ENCODE peak calls at places on chromosomes 13 and 19, in six cellular contexts. One of them, this sample, is unnamed.

GRCh38 chr13:51585696-51586095 is 1.4 kb downstream of the WDFY2 start:
- DNase-seq in astrocyte: peak; percentile 55
- DNase-seq in GM23338: no peak
- DNase-seq in Karpas-422: peak; percentile 46
- DNase-seq in endothelial cell of umbilical vein: no peak
- DNase-seq in neural progenitor cell: no peak
- DNase-seq in this sample: peak; percentile 72

GRCh38 chr13:21365574-21365973 is 93.5 kb downstream of the ZDHHC20 start:
- DNase-seq in neural progenitor cell: no peak
- DNase-seq in endothelial cell of umbilical vein: no peak
- DNase-seq in Karpas-422: no peak
- DNase-seq in GM23338: no peak
- DNase-seq in astrocyte: no peak
- DNase-seq in this sample: no peak

GRCh38 chr19:35908977-35909683 is 1.0 kb upstream of the TYROBP start:
- DNase-seq in neural progenitor cell: no peak
- DNase-seq in endothelial cell of umbilical vein: no peak
- DNase-seq in astrocyte: no peak
- DNase-seq in GM23338: no peak
- DNase-seq in Karpas-422: peak; percentile 69
- DNase-seq in this sample: no peak

GRCh38 chr19:996051-996838 is 4.0 kb upstream of the GRIN3B start:
- DNase-seq in endothelial cell of umbilical vein: peak; percentile 35
- DNase-seq in neural progenitor cell: peak; percentile 62
- DNase-seq in Karpas-422: peak; percentile 66
- DNase-seq in GM23338: peak; percentile 75
- DNase-seq in astrocyte: peak; percentile 55
- DNase-seq in this sample: peak; percentile 58

GRCh38 chr13:29934531-29935308 is 84.3 kb upstream of the UBL3 start:
- DNase-seq in GM23338: no peak
- DNase-seq in Karpas-422: no peak
- DNase-seq in astrocyte: no peak
- DNase-seq in neural progenitor cell: no peak
- DNase-seq in endothelial cell of umbilical vein: no peak
- DNase-seq in this sample: no peak

GRCh38 chr19:48348039-48348438 is 15.7 kb downstream of the TMEM143 start:
- DNase-seq in astrocyte: no peak
- DNase-seq in neural progenitor cell: no peak
- DNase-seq in Karpas-422: no peak
- DNase-seq in GM23338: no peak
- DNase-seq in endothelial cell of umbilical vein: peak; percentile 39
- DNase-seq in this sample: no peak

GRCh38 chr13:41496420-41497234 is 39.3 kb downstream of the RGCC start:
- DNase-seq in astrocyte: peak; percentile 72
- DNase-seq in GM23338: no peak
- DNase-seq in Karpas-422: no peak
- DNase-seq in neural progenitor cell: no peak
- DNase-seq in endothelial cell of umbilical vein: no peak
- DNase-seq in this sample: no peak

GRCh38 chr19:6087074-6087506 is 23.2 kb downstream of the RFX2 start:
- DNase-seq in Karpas-422: no peak
- DNase-seq in endothelial cell of umbilical vein: no peak
- DNase-seq in astrocyte: no peak
- DNase-seq in GM23338: peak; percentile 18
- DNase-seq in neural progenitor cell: peak; percentile 86
- DNase-seq in this sample: no peak

GRCh38 chr19:3325451-3325850 is 40.9 kb upstream of the NFIC start:
- DNase-seq in endothelial cell of umbilical vein: no peak
- DNase-seq in Karpas-422: no peak
- DNase-seq in neural progenitor cell: no peak
- DNase-seq in astrocyte: no peak
- DNase-seq in GM23338: no peak
- DNase-seq in this sample: no peak

GRCh38 chr13:30394798-30395191 is 27.5 kb upstream of the UBE2L5 start:
- DNase-seq in GM23338: no peak
- DNase-seq in endothelial cell of umbilical vein: peak; percentile 42
- DNase-seq in astrocyte: no peak
- DNase-seq in Karpas-422: peak; percentile 64
- DNase-seq in neural progenitor cell: no peak
- DNase-seq in this sample: peak; percentile 16

DNA sequence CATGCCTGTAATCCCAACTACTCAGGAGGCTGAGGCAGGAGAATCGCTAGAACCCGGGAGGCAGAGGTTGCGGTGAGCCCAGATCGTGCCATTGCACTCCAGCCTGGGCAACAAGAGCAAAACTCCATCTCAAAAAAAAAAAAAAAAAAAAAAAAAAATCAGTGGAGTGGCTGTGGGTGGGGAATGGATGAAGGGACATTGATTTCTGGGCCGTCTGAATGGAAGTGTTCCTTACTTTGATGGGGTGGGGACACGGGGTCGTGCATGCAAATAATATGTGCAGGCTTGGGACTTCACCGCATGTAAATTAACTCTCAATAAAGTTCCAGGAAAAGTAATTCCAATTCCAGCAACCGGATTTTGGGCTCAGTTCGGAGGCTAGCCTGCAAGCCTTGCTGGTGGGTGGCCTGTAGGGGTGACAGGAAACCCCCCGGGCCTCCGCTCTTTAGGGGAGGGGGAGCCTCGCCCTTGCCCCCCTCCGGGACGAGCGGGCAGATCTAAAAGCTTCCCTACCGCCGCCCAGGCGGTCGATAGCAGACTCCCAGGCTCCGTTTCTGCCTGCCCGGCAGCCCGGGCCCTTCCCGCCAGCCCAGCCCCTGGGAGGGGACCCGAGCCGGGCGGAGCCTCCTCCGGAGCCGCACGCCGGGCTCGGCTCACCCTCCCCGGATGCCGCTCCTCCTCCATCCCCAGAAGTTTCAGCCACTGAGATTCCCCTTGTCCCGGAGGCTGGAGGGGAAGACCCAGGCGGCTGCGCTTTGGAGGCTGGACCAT is 48.0 kb upstream of the ADGRE5 start:
- DNase-seq in Karpas-422: no peak
- DNase-seq in GM23338: peak; percentile 70
- DNase-seq in neural progenitor cell: peak; percentile 59
- DNase-seq in endothelial cell of umbilical vein: no peak
- DNase-seq in astrocyte: no peak
- DNase-seq in this sample: no peak
- H3K4me3 ChIP-seq in Karpas-422: no peak overlapping the region
- H3K4me3 ChIP-seq in GM23338: peak overlapping the region; percentile 62
- H3K4me3 ChIP-seq in neural progenitor cell: peak overlapping the region; percentile 37
- H3K4me3 ChIP-seq in endothelial cell of umbilical vein: no peak overlapping the region
- H3K4me3 ChIP-seq in astrocyte: no peak overlapping the region
- H3K4me3 ChIP-seq in this sample: peak overlapping the region; percentile 8

GRCh38 chr19:55693336-55693974 is 18.4 kb downstream of the EPN1 start:
- DNase-seq in Karpas-422: no peak
- DNase-seq in neural progenitor cell: no peak
- DNase-seq in endothelial cell of umbilical vein: no peak
- DNase-seq in astrocyte: no peak
- DNase-seq in GM23338: no peak
- DNase-seq in this sample: no peak
- H4K20me1 ChIP-seq in Karpas-422: peaks cover 31% of the 10 kb centered on the region
- H4K20me1 ChIP-seq in neural progenitor cell: peaks cover 5% of the 10 kb centered on the region
- H4K20me1 ChIP-seq in endothelial cell of umbilical vein: no peaks in the 10 kb centered on the region
- H4K20me1 ChIP-seq in astrocyte: peaks cover 11% of the 10 kb centered on the region
- H4K20me1 ChIP-seq in GM23338: no peaks in the 10 kb centered on the region
- H4K20me1 ChIP-seq in this sample: no peaks in the 10 kb centered on the region

DNA sequence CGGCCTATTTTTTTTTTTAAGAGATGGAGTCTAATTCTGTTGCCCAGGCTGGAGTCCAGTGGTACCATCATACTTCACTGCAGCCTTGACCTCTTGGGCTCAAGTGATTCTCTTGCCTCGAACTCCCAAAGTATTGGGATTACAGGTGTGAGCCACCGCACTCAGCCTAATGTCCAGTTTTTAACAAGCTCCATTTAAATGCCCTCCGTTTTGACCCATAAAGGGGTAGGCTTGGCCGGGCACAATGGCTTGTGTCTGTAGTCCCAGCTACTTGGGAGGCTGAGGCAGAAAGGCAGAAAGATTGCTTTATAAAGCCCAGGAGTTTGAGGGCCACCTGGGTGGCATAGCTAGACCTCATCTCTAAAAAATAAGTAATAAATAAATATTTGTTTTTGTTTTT is 11.8 kb downstream of the LDLR start:
- DNase-seq in Karpas-422: no peak
- DNase-seq in GM23338: no peak
- DNase-seq in neural progenitor cell: no peak
- DNase-seq in endothelial cell of umbilical vein: no peak
- DNase-seq in astrocyte: no peak
- DNase-seq in this sample: no peak
- H3K79me2 ChIP-seq in Karpas-422: peaks cover 52% of the 10 kb centered on the region
- H3K79me2 ChIP-seq in GM23338: peaks cover 93% of the 10 kb centered on the region
- H3K79me2 ChIP-seq in neural progenitor cell: peaks cover 96% of the 10 kb centered on the region
- H3K79me2 ChIP-seq in endothelial cell of umbilical vein: peaks cover 82% of the 10 kb centered on the region
- H3K79me2 ChIP-seq in astrocyte: peaks cover 71% of the 10 kb centered on the region
- H3K79me2 ChIP-seq in this sample: peaks cover 95% of the 10 kb centered on the region

GRCh38 chr19:49441210-49441959 is at the start of gene SLC17A7:
- DNase-seq in Karpas-422: peak; percentile 78
- DNase-seq in astrocyte: no peak
- DNase-seq in GM23338: peak; percentile 90
- DNase-seq in neural progenitor cell: peak; percentile 86
- DNase-seq in endothelial cell of umbilical vein: no peak
- DNase-seq in this sample: no peak
- H3K4me3 ChIP-seq in Karpas-422: peak within 1 kb of the TSS; percentile 76
- H3K4me3 ChIP-seq in astrocyte: peak within 1 kb of the TSS; percentile 10
- H3K4me3 ChIP-seq in GM23338: peak within 1 kb of the TSS; percentile 61
- H3K4me3 ChIP-seq in neural progenitor cell: peak within 1 kb of the TSS; percentile 43
- H3K4me3 ChIP-seq in endothelial cell of umbilical vein: no peak within 1 kb of the TSS
- H3K4me3 ChIP-seq in this sample: no peak within 1 kb of the TSS

GRCh38 chr19:38683393-38684077 is 36.1 kb downstream of the ACTN4 start:
- DNase-seq in endothelial cell of umbilical vein: peak; percentile 89
- DNase-seq in astrocyte: peak; percentile 94
- DNase-seq in Karpas-422: no peak
- DNase-seq in GM23338: peak; percentile 95
- DNase-seq in neural progenitor cell: peak; percentile 40
- DNase-seq in this sample: peak; percentile 99

GRCh38 chr19:38682195-38682867 is 34.9 kb downstream of the ACTN4 start:
- DNase-seq in GM23338: no peak
- DNase-seq in neural progenitor cell: no peak
- DNase-seq in endothelial cell of umbilical vein: no peak
- DNase-seq in Karpas-422: no peak
- DNase-seq in astrocyte: no peak
- DNase-seq in this sample: no peak

GRCh38 chr19:38684862-38685665 is 37.6 kb downstream of the ACTN4 start:
- DNase-seq in Karpas-422: no peak
- DNase-seq in GM23338: no peak
- DNase-seq in neural progenitor cell: peak; percentile 21
- DNase-seq in astrocyte: no peak
- DNase-seq in endothelial cell of umbilical vein: no peak
- DNase-seq in this sample: no peak

GRCh38 chr19:38684078-38684861 is 36.8 kb downstream of the ACTN4 start:
- DNase-seq in endothelial cell of umbilical vein: peak; percentile 59
- DNase-seq in GM23338: no peak
- DNase-seq in astrocyte: peak; percentile 84
- DNase-seq in Karpas-422: no peak
- DNase-seq in neural progenitor cell: no peak
- DNase-seq in this sample: peak; percentile 98

DNA sequence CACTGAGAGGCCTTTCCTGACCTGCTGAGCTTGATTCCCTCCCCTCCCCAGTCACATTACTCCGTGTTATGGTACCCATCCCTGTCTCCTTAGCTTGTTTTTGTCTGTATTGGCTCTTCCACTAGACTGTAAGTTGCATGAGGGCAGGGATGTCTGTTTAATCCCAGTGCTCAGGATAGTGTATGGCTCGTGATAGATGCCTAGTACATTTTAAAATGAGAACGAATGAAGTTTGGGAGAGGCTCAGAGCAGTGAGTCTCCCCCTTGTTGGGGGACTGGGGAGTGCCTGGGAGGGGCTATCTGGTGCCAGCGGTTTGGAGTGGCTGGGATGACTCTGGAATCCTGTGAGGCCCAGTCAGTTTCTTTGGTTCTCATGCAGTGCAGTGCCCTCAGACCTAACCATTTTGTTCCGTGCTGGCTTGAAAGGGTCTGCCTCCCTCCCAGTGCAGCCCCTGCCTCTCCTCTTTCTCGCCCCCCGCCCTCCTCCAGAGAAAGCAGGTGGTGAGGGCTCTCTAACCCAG is 35.5 kb downstream of the ACTN4 start:
- DNase-seq in endothelial cell of umbilical vein: no peak
- DNase-seq in neural progenitor cell: no peak
- DNase-seq in GM23338: no peak
- DNase-seq in Karpas-422: no peak
- DNase-seq in astrocyte: no peak
- DNase-seq in this sample: no peak
- H4K20me1 ChIP-seq in endothelial cell of umbilical vein: no peaks in the 10 kb centered on the region
- H4K20me1 ChIP-seq in neural progenitor cell: peaks cover 80% of the 10 kb centered on the region
- H4K20me1 ChIP-seq in GM23338: peaks cover 8% of the 10 kb centered on the region
- H4K20me1 ChIP-seq in Karpas-422: peaks cover 11% of the 10 kb centered on the region
- H4K20me1 ChIP-seq in astrocyte: peaks cover 31% of the 10 kb centered on the region
- H4K20me1 ChIP-seq in this sample: no peaks in the 10 kb centered on the region

GRCh38 chr19:19487077-19488040 is 28.0 kb downstream of the TSSK6 start:
- DNase-seq in neural progenitor cell: no peak
- DNase-seq in GM23338: no peak
- DNase-seq in astrocyte: no peak
- DNase-seq in endothelial cell of umbilical vein: no peak
- DNase-seq in Karpas-422: no peak
- DNase-seq in this sample: no peak

GRCh38 chr19:19485998-19486290 is 29.4 kb downstream of the TSSK6 start:
- DNase-seq in neural progenitor cell: no peak
- DNase-seq in Karpas-422: no peak
- DNase-seq in GM23338: no peak
- DNase-seq in endothelial cell of umbilical vein: no peak
- DNase-seq in astrocyte: no peak
- DNase-seq in this sample: no peak

GRCh38 chr19:19488041-19488874 is 27.1 kb downstream of the TSSK6 start:
- DNase-seq in Karpas-422: no peak
- DNase-seq in neural progenitor cell: peak; percentile 24
- DNase-seq in astrocyte: no peak
- DNase-seq in endothelial cell of umbilical vein: peak; percentile 47
- DNase-seq in GM23338: peak; percentile 45
- DNase-seq in this sample: no peak

GRCh38 chr19:19485161-19485997 is 30.0 kb downstream of the TSSK6 start:
- DNase-seq in GM23338: no peak
- DNase-seq in astrocyte: peak; percentile 55
- DNase-seq in Karpas-422: peak; percentile 66
- DNase-seq in endothelial cell of umbilical vein: no peak
- DNase-seq in neural progenitor cell: no peak
- DNase-seq in this sample: no peak

GRCh38 chr19:19486343-19487076 is 28.8 kb downstream of the TSSK6 start:
- DNase-seq in astrocyte: no peak
- DNase-seq in Karpas-422: no peak
- DNase-seq in GM23338: no peak
- DNase-seq in endothelial cell of umbilical vein: no peak
- DNase-seq in neural progenitor cell: no peak
- DNase-seq in this sample: no peak
- H3K79me2 ChIP-seq in astrocyte: peaks cover 83% of the 10 kb centered on the region
- H3K79me2 ChIP-seq in Karpas-422: peaks cover 83% of the 10 kb centered on the region
- H3K79me2 ChIP-seq in GM23338: peaks cover 65% of the 10 kb centered on the region
- H3K79me2 ChIP-seq in endothelial cell of umbilical vein: peaks cover 72% of the 10 kb centered on the region
- H3K79me2 ChIP-seq in neural progenitor cell: peaks cover 75% of the 10 kb centered on the region
- H3K79me2 ChIP-seq in this sample: peaks cover 93% of the 10 kb centered on the region